ENCODE peak calls at places on chromosomes 12 and 14, in seven cellular contexts. One of them, this sample, is unnamed.

GRCh38 chr14:80336613-80337106 is 125.4 kb upstream of the DIO2 start:
- DNase-seq in hepatocyte: no peak
- DNase-seq in A549: no peak
- DNase-seq in cardiac muscle cell: no peak
- DNase-seq in kidney: no peak
- DNase-seq in naive thymus-derived CD4-positive, alpha-beta T cell: no peak
- DNase-seq in AG10803: no peak
- DNase-seq in this sample: no peak

GRCh38 chr14:81890020-81890419 is 356.4 kb upstream of the SEL1L start:
- DNase-seq in cardiac muscle cell: no peak
- DNase-seq in hepatocyte: no peak
- DNase-seq in AG10803: no peak
- DNase-seq in kidney: no peak
- DNase-seq in A549: no peak
- DNase-seq in naive thymus-derived CD4-positive, alpha-beta T cell: no peak
- DNase-seq in this sample: no peak

GRCh38 chr12:124482567-124482893 is 84.9 kb downstream of the NCOR2 start:
- DNase-seq in hepatocyte: no peak
- DNase-seq in AG10803: no peak
- DNase-seq in kidney: peak
- DNase-seq in naive thymus-derived CD4-positive, alpha-beta T cell: no peak
- DNase-seq in A549: no peak
- DNase-seq in cardiac muscle cell: no peak
- DNase-seq in this sample: no peak

GRCh38 chr14:50521912-50522341 is 10.4 kb downstream of the MAP4K5 start:
- DNase-seq in kidney: no peak
- DNase-seq in AG10803: no peak
- DNase-seq in A549: no peak
- DNase-seq in hepatocyte: no peak
- DNase-seq in naive thymus-derived CD4-positive, alpha-beta T cell: no peak
- DNase-seq in cardiac muscle cell: no peak
- DNase-seq in this sample: peak

GRCh38 chr12:59570134-59570533 is 25.7 kb upstream of the SLC16A7 start:
- DNase-seq in hepatocyte: peak
- DNase-seq in A549: no peak
- DNase-seq in kidney: no peak
- DNase-seq in cardiac muscle cell: no peak
- DNase-seq in naive thymus-derived CD4-positive, alpha-beta T cell: no peak
- DNase-seq in AG10803: no peak
- DNase-seq in this sample: no peak

GRCh38 chr14:77033622-77034521 is 5.4 kb upstream of the IRF2BPL start:
- DNase-seq in kidney: peak
- DNase-seq in A549: peak
- DNase-seq in hepatocyte: peak
- DNase-seq in naive thymus-derived CD4-positive, alpha-beta T cell: no peak
- DNase-seq in AG10803: peak
- DNase-seq in cardiac muscle cell: peak
- DNase-seq in this sample: peak

GRCh38 chr12:130628304-130628703 is 87.8 kb downstream of the RIMBP2 start:
- DNase-seq in cardiac muscle cell: no peak
- DNase-seq in AG10803: no peak
- DNase-seq in naive thymus-derived CD4-positive, alpha-beta T cell: no peak
- DNase-seq in A549: no peak
- DNase-seq in hepatocyte: no peak
- DNase-seq in kidney: no peak
- DNase-seq in this sample: no peak

GRCh38 chr14:68658029-68658509 is 134.8 kb downstream of the ZFP36L1 start:
- DNase-seq in kidney: no peak
- DNase-seq in AG10803: no peak
- DNase-seq in A549: no peak
- DNase-seq in cardiac muscle cell: no peak
- DNase-seq in hepatocyte: no peak
- DNase-seq in naive thymus-derived CD4-positive, alpha-beta T cell: no peak
- DNase-seq in this sample: no peak

GRCh38 chr12:22304341-22304740 is 30.2 kb downstream of the ST8SIA1 start:
- DNase-seq in hepatocyte: no peak
- DNase-seq in A549: no peak
- DNase-seq in naive thymus-derived CD4-positive, alpha-beta T cell: no peak
- DNase-seq in kidney: no peak
- DNase-seq in AG10803: no peak
- DNase-seq in cardiac muscle cell: no peak
- DNase-seq in this sample: no peak

GRCh38 chr12:131045705-131046460 is 92.2 kb downstream of the ADGRD1 start:
- DNase-seq in kidney: peak
- DNase-seq in naive thymus-derived CD4-positive, alpha-beta T cell: no peak
- DNase-seq in hepatocyte: no peak
- DNase-seq in cardiac muscle cell: no peak
- DNase-seq in AG10803: no peak
- DNase-seq in A549: no peak
- DNase-seq in this sample: no peak

GRCh38 chr12:51976376-51977160 is 25.1 kb downstream of the ACVR1B start:
- DNase-seq in hepatocyte: peak
- DNase-seq in naive thymus-derived CD4-positive, alpha-beta T cell: no peak
- DNase-seq in cardiac muscle cell: peak
- DNase-seq in A549: peak
- DNase-seq in AG10803: peak
- DNase-seq in kidney: no peak
- DNase-seq in this sample: no peak
- H3K4me3 ChIP-seq in hepatocyte: no peak
- H3K4me3 ChIP-seq in naive thymus-derived CD4-positive, alpha-beta T cell: no peak
- H3K4me3 ChIP-seq in cardiac muscle cell: no peak
- H3K4me3 ChIP-seq in A549: no peak
- H3K4me3 ChIP-seq in AG10803: no peak
- H3K4me3 ChIP-seq in kidney: peak
- H3K4me3 ChIP-seq in this sample: no peak

DNA sequence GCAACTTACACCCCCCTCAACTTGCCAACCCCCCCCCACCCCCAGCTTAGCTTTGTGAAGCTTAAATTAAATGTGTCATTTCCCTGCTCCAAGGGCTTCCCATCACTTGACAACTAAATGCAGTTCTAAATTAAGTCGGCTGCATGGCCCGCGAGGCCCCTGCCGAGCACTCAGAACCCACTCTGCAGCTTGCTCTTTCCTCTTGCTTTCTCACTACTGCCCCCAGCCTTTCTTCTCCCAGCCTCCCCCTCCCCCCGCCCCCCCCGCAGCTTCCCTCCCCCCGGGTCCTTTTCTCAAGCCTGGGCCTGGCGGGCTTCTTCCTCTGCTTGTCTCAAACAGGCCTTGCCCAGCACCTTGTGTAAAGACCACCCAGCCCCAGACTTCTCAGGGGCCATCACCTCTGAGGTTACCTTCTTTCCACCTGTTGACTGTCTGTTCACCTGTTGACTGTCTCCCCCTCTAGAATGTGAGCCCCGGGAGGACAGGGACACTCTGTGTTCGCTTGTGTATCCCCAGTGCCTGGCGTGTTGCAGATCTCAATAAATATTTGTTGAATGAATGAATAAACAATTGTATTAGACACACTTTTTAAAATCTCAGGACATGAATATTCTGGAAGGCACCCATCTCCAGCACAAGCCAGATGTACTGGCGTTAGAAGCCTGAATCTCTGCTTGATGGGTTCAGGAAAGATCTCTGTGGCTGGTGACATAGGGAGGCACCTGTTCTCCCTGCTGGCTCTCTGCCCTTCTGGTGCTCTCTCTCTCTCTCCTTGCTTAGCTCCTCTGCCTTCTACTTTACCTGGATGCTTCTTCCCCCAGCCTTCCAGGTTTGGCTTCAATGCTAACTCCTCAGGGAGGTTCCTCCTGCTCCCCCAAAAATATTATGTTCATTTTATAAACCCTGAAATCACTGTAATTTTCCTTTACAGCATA is 1.2 kb downstream of the CYP46A1 start:
- DNase-seq in cardiac muscle cell: peak
- DNase-seq in hepatocyte: peak
- DNase-seq in A549: no peak
- DNase-seq in AG10803: no peak
- DNase-seq in kidney: peak
- DNase-seq in naive thymus-derived CD4-positive, alpha-beta T cell: no peak
- DNase-seq in this sample: no peak
- H3K4me3 ChIP-seq in cardiac muscle cell: peak
- H3K4me3 ChIP-seq in hepatocyte: no peak
- H3K4me3 ChIP-seq in A549: no peak
- H3K4me3 ChIP-seq in AG10803: no peak
- H3K4me3 ChIP-seq in kidney: no peak
- H3K4me3 ChIP-seq in naive thymus-derived CD4-positive, alpha-beta T cell: no peak
- H3K4me3 ChIP-seq in this sample: no peak

GRCh38 chr12:46217686-46218508 is 50.9 kb downstream of the SLC38A1 start:
- DNase-seq in A549: no peak
- DNase-seq in hepatocyte: no peak
- DNase-seq in AG10803: no peak
- DNase-seq in naive thymus-derived CD4-positive, alpha-beta T cell: peak
- DNase-seq in kidney: no peak
- DNase-seq in cardiac muscle cell: no peak
- DNase-seq in this sample: peak
- H3K4me3 ChIP-seq in A549: no peak
- H3K4me3 ChIP-seq in hepatocyte: no peak
- H3K4me3 ChIP-seq in AG10803: no peak
- H3K4me3 ChIP-seq in naive thymus-derived CD4-positive, alpha-beta T cell: peak
- H3K4me3 ChIP-seq in kidney: no peak
- H3K4me3 ChIP-seq in cardiac muscle cell: no peak
- H3K4me3 ChIP-seq in this sample: peak

DNA sequence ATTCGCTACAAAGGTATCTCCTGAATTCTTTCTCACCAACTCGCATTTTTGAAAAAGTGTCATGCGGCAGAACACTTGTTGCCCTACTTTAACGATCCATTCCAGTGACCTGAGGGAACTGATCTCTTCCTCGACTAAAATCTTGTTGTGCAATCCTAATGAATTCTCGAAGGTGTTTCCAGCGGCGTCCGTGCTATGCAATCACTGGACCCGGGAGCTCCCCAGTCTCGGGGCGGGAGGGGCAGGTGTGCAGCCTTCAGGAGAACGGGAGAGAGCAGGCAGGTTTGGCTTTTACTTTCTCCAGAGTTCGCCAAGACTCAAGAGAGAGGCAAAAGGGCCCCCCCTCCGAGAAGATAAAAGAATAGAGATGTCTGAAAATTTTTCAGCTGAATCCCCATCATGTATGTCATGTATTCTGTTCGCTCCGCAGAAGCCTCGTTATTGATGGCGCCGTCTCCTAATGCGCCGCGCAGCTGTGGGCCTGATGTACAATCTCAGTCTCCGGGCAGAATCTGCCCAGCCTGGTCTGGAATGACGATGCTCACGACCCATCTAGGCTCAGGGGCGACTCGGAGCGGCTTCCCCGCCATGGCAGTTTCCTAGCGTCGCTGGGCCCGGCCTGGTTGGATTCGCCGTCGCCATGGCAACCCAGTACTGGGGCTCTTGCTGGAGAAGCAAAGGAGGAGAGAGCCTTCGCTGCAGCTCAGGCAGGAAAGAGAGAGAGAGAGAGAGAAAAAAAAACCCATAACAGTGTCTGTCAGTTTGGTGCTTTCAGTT is 38.3 kb downstream of the PLXNC1 start:
- DNase-seq in AG10803: peak
- DNase-seq in cardiac muscle cell: peak
- DNase-seq in kidney: peak
- DNase-seq in A549: no peak
- DNase-seq in hepatocyte: peak
- DNase-seq in naive thymus-derived CD4-positive, alpha-beta T cell: no peak
- DNase-seq in this sample: no peak
- H3K4me3 ChIP-seq in AG10803: peak
- H3K4me3 ChIP-seq in cardiac muscle cell: no peak
- H3K4me3 ChIP-seq in kidney: peak
- H3K4me3 ChIP-seq in A549: no peak
- H3K4me3 ChIP-seq in hepatocyte: no peak
- H3K4me3 ChIP-seq in naive thymus-derived CD4-positive, alpha-beta T cell: no peak
- H3K4me3 ChIP-seq in this sample: no peak

GRCh38 chr12:9064201-9064814 is 51.4 kb downstream of the A2M start:
- DNase-seq in kidney: peak
- DNase-seq in AG10803: peak
- DNase-seq in hepatocyte: peak
- DNase-seq in naive thymus-derived CD4-positive, alpha-beta T cell: peak
- DNase-seq in cardiac muscle cell: peak
- DNase-seq in A549: peak
- DNase-seq in this sample: peak
- H3K4me3 ChIP-seq in kidney: peak
- H3K4me3 ChIP-seq in AG10803: peak
- H3K4me3 ChIP-seq in hepatocyte: peak
- H3K4me3 ChIP-seq in naive thymus-derived CD4-positive, alpha-beta T cell: peak
- H3K4me3 ChIP-seq in cardiac muscle cell: peak
- H3K4me3 ChIP-seq in A549: peak
- H3K4me3 ChIP-seq in this sample: no peak

GRCh38 chr14:95531473-95531872 is 3.4 kb upstream of the GLRX5 start:
- DNase-seq in naive thymus-derived CD4-positive, alpha-beta T cell: no peak
- DNase-seq in kidney: no peak
- DNase-seq in A549: no peak
- DNase-seq in AG10803: peak
- DNase-seq in hepatocyte: no peak
- DNase-seq in cardiac muscle cell: no peak
- DNase-seq in this sample: no peak
- H3K4me3 ChIP-seq in naive thymus-derived CD4-positive, alpha-beta T cell: no peak
- H3K4me3 ChIP-seq in kidney: no peak
- H3K4me3 ChIP-seq in A549: peak
- H3K4me3 ChIP-seq in AG10803: no peak
- H3K4me3 ChIP-seq in hepatocyte: no peak
- H3K4me3 ChIP-seq in cardiac muscle cell: no peak
- H3K4me3 ChIP-seq in this sample: peak

GRCh38 chr14:100085451-100085850 is 20.2 kb downstream of the EVL start:
- DNase-seq in AG10803: no peak
- DNase-seq in naive thymus-derived CD4-positive, alpha-beta T cell: no peak
- DNase-seq in cardiac muscle cell: no peak
- DNase-seq in A549: no peak
- DNase-seq in hepatocyte: no peak
- DNase-seq in kidney: no peak
- DNase-seq in this sample: no peak
- H3K4me3 ChIP-seq in AG10803: no peak
- H3K4me3 ChIP-seq in naive thymus-derived CD4-positive, alpha-beta T cell: no peak
- H3K4me3 ChIP-seq in cardiac muscle cell: no peak
- H3K4me3 ChIP-seq in A549: no peak
- H3K4me3 ChIP-seq in hepatocyte: no peak
- H3K4me3 ChIP-seq in kidney: no peak
- H3K4me3 ChIP-seq in this sample: no peak